ENCODE peak calls at places on chromosomes 2 and 18, in nine cellular contexts. G is stimulated activated CD4-positive, alpha-beta T cell treated with anti-CD3 and anti-CD28 coated beads, Interleukin-1b, Interleukin-23, amount 100 ng/mL, for 1 hour; T is skeletal muscle cell; E is activated T-helper 1 cell treated with Interleukin-2 at 50 U/mL for 16 hours; C is HEK293T; D is activated CD4-positive, CD25-positive, alpha-beta regulatory T cell; Q is HTR-8/SVneo; X is transverse colon; U is left colon. W is an unnamed sample.

GRCh38 chr18:49072524-49072934 is 121.8 kb upstream of the SMAD7 start:
- DNase-seq in G (no peak), T (no peak), E (no peak), C (no peak), D (no peak), Q (no peak), X (no peak), U (no peak), W (no peak)

GRCh38 chr2:180735799-180736198 is 244.6 kb upstream of the UBE2E3 start:
- DNase-seq in G (no peak), T (no peak), E (no peak), C (no peak), D (no peak), Q (no peak), X (no peak), U (no peak), W (no peak)

GRCh38 chr2:102622646-102623045 is 3.3 kb downstream of the SLC9A2 start:
- DNase-seq in G (no peak), T (no peak), E (no peak), C (no peak), D (no peak), Q (no peak), X (no peak), U (peak; percentile 38), W (no peak)

GRCh38 chr2:57515366-57515765 is 531.2 kb upstream of the VRK2 start:
- DNase-seq in G (no peak), T (no peak), E (no peak), C (no peak), D (no peak), Q (no peak), X (no peak), U (no peak), W (no peak)

GRCh38 chr2:112679484-112679883 is 33.7 kb downstream of the SLC20A1 start:
- DNase-seq in G (no peak), T (no peak), E (no peak), C (no peak), D (no peak), Q (no peak), X (no peak), U (no peak), W (no peak)

GRCh38 chr2:201984800-201985525 is 48.7 kb upstream of the FZD7 start:
- DNase-seq in G (no peak), T (no peak), E (no peak), C (no peak), D (no peak), Q (no peak), X (peak; percentile 19), U (peak; percentile 16), W (no peak)

GRCh38 chr2:26043109-26043508 is 9.2 kb downstream of the RAB10 start:
- DNase-seq in G (no peak), T (no peak), E (no peak), C (no peak), D (no peak), Q (no peak), X (no peak), U (no peak), W (no peak)

GRCh38 chr2:132521321-132521720 is 104.7 kb downstream of the GPR39 start:
- DNase-seq in G (no peak), T (peak; percentile 44), E (no peak), C (no peak), D (no peak), Q (peak; percentile 23), X (no peak), U (no peak), W (no peak)

GRCh38 chr2:206260427-206261012 is 13.9 kb upstream of the ZDBF2 start:
- DNase-seq in G (no peak), T (no peak), E (no peak), C (peak; percentile 56), D (no peak), Q (peak; percentile 46), X (no peak), U (no peak), W (no peak)

GRCh38 chr2:172655091-172655837 is 80.4 kb upstream of the RAPGEF4 start:
- DNase-seq in G (no peak), T (peak; percentile 81), E (no peak), C (no peak), D (no peak), Q (peak; percentile 48), X (no peak), U (no peak), W (no peak)

GRCh38 chr2:6545795-6546194 is 319.9 kb downstream of the CMPK2 start:
- DNase-seq in G (no peak), T (no peak), E (no peak), C (no peak), D (no peak), Q (no peak), X (no peak), U (no peak), W (no peak)

GRCh38 chr2:172693037-172693436 is 42.6 kb upstream of the RAPGEF4 start:
- DNase-seq in G (no peak), T (peak; percentile 98), E (no peak), C (peak; percentile 11), D (no peak), Q (peak; percentile 87), X (peak; percentile 83), U (peak; percentile 74), W (peak; percentile 55)

GRCh38 chr2:53724511-53724910 is 43.1 kb upstream of the CHAC2 start:
- DNase-seq in G (no peak), T (peak; percentile 15), E (no peak), C (no peak), D (no peak), Q (no peak), X (no peak), U (no peak), W (no peak)

GRCh38 chr18:31819106-31819924 is 58.6 kb upstream of the SLC25A52 start:
- DNase-seq in G (no peak), T (no peak), E (no peak), C (peak; percentile 66), D (no peak), Q (peak; percentile 18), X (no peak), U (no peak), W (peak; percentile 10)

GRCh38 chr2:94979406-94980375 is 45.8 kb upstream of the MAL start:
- DNase-seq in G (no peak), T (no peak), E (no peak), C (no peak), D (no peak), Q (no peak), X (no peak), U (no peak), W (no peak)

GRCh38 chr18:73038336-73038735 is 170.5 kb upstream of the NETO1 start:
- DNase-seq in G (no peak), T (no peak), E (no peak), C (no peak), D (no peak), Q (no peak), X (no peak), U (no peak), W (no peak)

GRCh38 chr2:232444409-232445148 is 11.4 kb upstream of the ALPI start:
- DNase-seq in G (peak; percentile 53), T (peak; percentile 6), E (peak; percentile 24), C (peak; percentile 56), D (peak; percentile 65), Q (no peak), X (peak; percentile 60), U (peak; percentile 57), W (peak; percentile 64)

GRCh38 chr2:240647503-240648154 is 22.3 kb downstream of the GPR35 start:
- DNase-seq in G (no peak), T (no peak), E (no peak), C (no peak), D (no peak), Q (no peak), X (no peak), U (no peak), W (no peak)

GRCh38 chr2:66508358-66509071 is 73.6 kb downstream of the MEIS1 start:
- DNase-seq in G (no peak), T (no peak), E (no peak), C (no peak), D (no peak), Q (no peak), X (no peak), U (no peak), W (no peak)

GRCh38 chr18:9335255-9336045 is 877 bp downstream of the TWSG1 start:
- DNase-seq in G (no peak), T (no peak), E (no peak), C (no peak), D (no peak), Q (peak; percentile 30), X (no peak), U (no peak), W (no peak)

GRCh38 chr2:145119225-145119624 is 599.3 kb upstream of the ZEB2 start:
- DNase-seq in G (no peak), T (no peak), E (no peak), C (no peak), D (no peak), Q (no peak), X (no peak), U (no peak), W (no peak)

GRCh38 chr2:175074478-175074877 is 69.3 kb upstream of the CHN1 start:
- DNase-seq in G (no peak), T (no peak), E (no peak), C (no peak), D (no peak), Q (no peak), X (no peak), U (no peak), W (no peak)

GRCh38 chr2:241356871-241357260 is 781 bp downstream of the FARP2 start:
- DNase-seq in G (no peak), T (no peak), E (no peak), C (no peak), D (no peak), Q (no peak), X (no peak), U (no peak), W (no peak)

GRCh38 chr2:64685430-64685829 is 31.7 kb upstream of the SERTAD2 start:
- DNase-seq in G (no peak), T (no peak), E (no peak), C (no peak), D (no peak), Q (no peak), X (no peak), U (no peak), W (no peak)

GRCh38 chr2:118223487-118224136 is 135.3 kb downstream of the INSIG2 start:
- DNase-seq in G (no peak), T (no peak), E (no peak), C (no peak), D (no peak), Q (no peak), X (no peak), U (no peak), W (no peak)

GRCh38 chr2:118046628-118047210 is 32.8 kb upstream of the CCDC93 start:
- DNase-seq in G (no peak), T (no peak), E (no peak), C (peak; percentile 36), D (no peak), Q (peak; percentile 39), X (no peak), U (no peak), W (no peak)

GRCh38 chr2:185835974-185836373 is 97.4 kb downstream of the FSIP2 start:
- DNase-seq in G (no peak), T (no peak), E (no peak), C (no peak), D (no peak), Q (no peak), X (no peak), U (no peak), W (no peak)

GRCh38 chr2:127007652-127008051 is 99.3 kb downstream of the BIN1 start:
- DNase-seq in G (no peak), T (peak; percentile 58), E (no peak), C (no peak), D (no peak), Q (peak; percentile 11), X (no peak), U (no peak), W (no peak)

GRCh38 chr2:216985658-216986141 is 125.8 kb upstream of the TNP1 start:
- DNase-seq in G (no peak), T (no peak), E (no peak), C (no peak), D (no peak), Q (no peak), X (no peak), U (no peak), W (no peak)

GRCh38 chr2:69581774-69582581 is 61.6 kb downstream of the AAK1 start:
- DNase-seq in G (no peak), T (no peak), E (no peak), C (no peak), D (no peak), Q (no peak), X (no peak), U (no peak), W (no peak)

GRCh38 chr18:9380101-9380500 is 45.5 kb downstream of the TWSG1 start:
- DNase-seq in G (no peak), T (no peak), E (no peak), C (no peak), D (no peak), Q (no peak), X (no peak), U (no peak), W (no peak)

W was measured in mucosa of descending colon.